ENCODE peak calls at places on chromosomes 16 and 17, in seven cellular contexts. Q is activated CD8-positive, alpha-beta memory T cell treated with anti-CD3 and anti-CD28 coated beads for 1 hour; E is Daoy; B is omental fat pad; F is neural crest cell; U is fibroblast of pulmonary artery; K is suprapubic skin. H is an unnamed sample.

GRCh38 chr16:68529931-68530667 is 9.0 kb upstream of the ZFP90 start:
- DNase-seq in F (peak; percentile 73), U (peak; percentile 84), B (peak; percentile 74), Q (peak; percentile 82), E (peak; percentile 93), K (peak; percentile 94), H (peak; percentile 79)

GRCh38 chr17:76497979-76498885 is 3.0 kb downstream of the RHBDF2 start:
- DNase-seq in Q (no peak), K (no peak), E (peak; percentile 96), F (peak; percentile 41), B (no peak), U (peak; percentile 89), H (no peak)

GRCh38 chr17:41340496-41340895 is 10.1 kb downstream of the KRT33A start:
- DNase-seq in E (no peak), F (no peak), K (no peak), U (no peak), B (no peak), Q (no peak), H (no peak)

GRCh38 chr17:37729905-37730304 is 15.0 kb downstream of the HNF1B start:
- DNase-seq in K (no peak), Q (no peak), B (no peak), U (no peak), F (peak; percentile 32), E (no peak), H (no peak)

GRCh38 chr16:54237-54581 is 581 bp downstream of the SNRNP25 start:
- DNase-seq in U (no peak), B (no peak), E (no peak), Q (no peak), F (no peak), K (no peak), H (no peak)

GRCh38 chr16:86430814-86431213 is 79.5 kb upstream of the FOXF1 start:
- DNase-seq in K (no peak), F (no peak), U (no peak), Q (no peak), B (no peak), E (no peak), H (no peak)

GRCh38 chr17:43396491-43397060 is 2.2 kb upstream of the ARL4D start:
- DNase-seq in Q (no peak), F (no peak), K (no peak), U (no peak), E (no peak), B (no peak), H (no peak)

GRCh38 chr16:55480228-55480655 is 1.2 kb downstream of the MMP2 start:
- DNase-seq in K (peak; percentile 93), U (peak; percentile 95), B (peak; percentile 53), Q (no peak), E (peak; percentile 89), F (peak; percentile 29), H (no peak)

GRCh38 chr17:77497578-77497934 is 356.8 kb downstream of the SEC14L1 start:
- DNase-seq in K (peak; percentile 63), B (peak; percentile 4), U (no peak), E (no peak), F (no peak), Q (no peak), H (no peak)

GRCh38 chr16:20884240-20884556 is 16.0 kb downstream of the DCUN1D3 start:
- DNase-seq in Q (no peak), K (no peak), F (no peak), E (peak; percentile 36), U (peak; percentile 73), B (no peak), H (no peak)

GRCh38 chr16:29925173-29925804 is 737 bp downstream of the KCTD13 start:
- DNase-seq in F (no peak), B (no peak), Q (no peak), U (no peak), E (no peak), K (no peak), H (no peak)

GRCh38 chr17:31549121-31549524 is 157.6 kb downstream of the RAB11FIP4 start:
- DNase-seq in B (no peak), U (no peak), Q (no peak), K (no peak), F (no peak), E (no peak), H (no peak)

GRCh38 chr16:66538910-66539309 is 11.0 kb downstream of the TK2 start:
- DNase-seq in B (no peak), Q (no peak), E (no peak), K (no peak), F (no peak), U (no peak), H (no peak)

GRCh38 chr16:89037261-89038152 is 56.1 kb upstream of the ACSF3 start:
- DNase-seq in K (no peak), U (peak; percentile 44), B (no peak), E (peak; percentile 41), F (peak; percentile 61), Q (no peak), H (no peak)

GRCh38 chr16:4624827-4625616 is 396 bp downstream of the MGRN1 start:
- DNase-seq in K (no peak), F (peak; percentile 48), B (peak; percentile 73), Q (peak; percentile 50), U (peak; percentile 74), E (peak; percentile 55), H (peak; percentile 38)

GRCh38 chr17:39195568-39196160 is 1.8 kb downstream of the CACNB1 start:
- DNase-seq in U (no peak), E (peak; percentile 45), K (peak; percentile 73), B (no peak), F (no peak), Q (no peak), H (no peak)

GRCh38 chr16:30921748-30922419 is 1.5 kb upstream of the FBXL19 start:
- DNase-seq in Q (peak; percentile 79), U (peak; percentile 92), B (peak; percentile 87), F (peak; percentile 99), K (peak; percentile 93), E (peak; percentile 86), H (peak; percentile 78)

GRCh38 chr17:65345261-65346060 is 208.3 kb downstream of the RGS9 start:
- DNase-seq in U (peak; percentile 32), E (peak; percentile 50), Q (no peak), F (no peak), B (no peak), K (no peak), H (no peak)

GRCh38 chr17:20562587-20562986 is 16.9 kb upstream of the CDRT15L2 start:
- DNase-seq in B (no peak), Q (no peak), F (no peak), U (no peak), E (no peak), K (peak; percentile 61), H (no peak)

GRCh38 chr16:81647527-81647926 is 131.6 kb upstream of the PLCG2 start:
- DNase-seq in F (no peak), U (peak; percentile 47), Q (no peak), B (no peak), K (no peak), E (peak; percentile 80), H (no peak)

H was measured in stimulated activated CD8-positive, alpha-beta memory T cell treated with anti-CD3 and anti-CD28 coated beads, Interleukin-2, amount 100 ng/mL, for 1 hour.